ENCODE peak calls at places on chromosomes 7 and 10, in eight cellular contexts. I is kidney, K is ascending aorta, Z is PC-9, Q is adrenal gland, C is fibroblast of lung, L is psoas muscle, X is mammary epithelial cell. J is an unnamed sample. For H3K4me1, the result is how much of the 10 kb centered on the place peaks cover.

GRCh38 chr7:92584953-92585352 is 5.2 kb downstream of the FAM133B start:
- DNase-seq in K (no peak), C (peak), L (no peak), X (no peak), Q (no peak), Z (peak), I (no peak), J (no peak)

GRCh38 chr7:158560386-158560785 is 27.2 kb downstream of the PTPRN2 start:
- DNase-seq in Z (no peak), X (no peak), L (no peak), Q (no peak), K (no peak), I (no peak), C (no peak), J (no peak)

GRCh38 chr10:25125151-25125550 is 49.6 kb upstream of the GPR158 start:
- DNase-seq in X (no peak), K (no peak), L (no peak), Q (no peak), Z (no peak), I (no peak), C (no peak), J (no peak)

GRCh38 chr7:154729056-154729455 is 273.9 kb downstream of the PAXIP1 start:
- DNase-seq in I (no peak), Q (no peak), Z (no peak), C (no peak), K (no peak), L (no peak), X (no peak), J (no peak)

GRCh38 chr10:26216577-26216948 is at the start of gene GAD2:
- DNase-seq in L (no peak), C (no peak), Z (no peak), Q (no peak), K (no peak), I (no peak), X (no peak), J (no peak)

GRCh38 chr10:3494131-3494878 is 290.7 kb downstream of the KLF6 start:
- DNase-seq in X (no peak), I (no peak), Q (no peak), Z (peak), C (peak), K (no peak), L (peak), J (no peak)

GRCh38 chr10:76197293-76197692 is 765.9 kb downstream of the LRMDA start:
- DNase-seq in L (no peak), K (no peak), Z (no peak), C (no peak), Q (no peak), X (no peak), I (no peak), J (no peak)

GRCh38 chr10:59621771-59622170 is 87.9 kb downstream of the SLC16A9 start:
- DNase-seq in Q (no peak), K (no peak), Z (no peak), C (no peak), L (no peak), X (no peak), I (no peak), J (no peak)

GRCh38 chr10:49748006-49748405 is 14.1 kb downstream of the OGDHL start:
- DNase-seq in Z (no peak), K (peak), I (no peak), X (no peak), L (no peak), Q (no peak), C (no peak), J (no peak)

GRCh38 chr10:116689096-116689495 is 53.3 kb downstream of the HSPA12A start:
- DNase-seq in X (no peak), Q (no peak), C (no peak), K (no peak), L (no peak), I (no peak), Z (no peak), J (no peak)

GRCh38 chr7:24441331-24442059 is 131.8 kb upstream of the PALS2 start:
- DNase-seq in K (no peak), L (no peak), C (peak), Z (no peak), I (no peak), Q (no peak), X (no peak), J (no peak)

GRCh38 chr10:118500477-118501104 is 94.9 kb downstream of the PRLHR start:
- DNase-seq in I (no peak), X (no peak), K (no peak), L (no peak), C (no peak), Z (no peak), Q (no peak), J (no peak)

GRCh38 chr10:17290226-17290625 is 62.2 kb downstream of the VIM start:
- DNase-seq in Q (no peak), I (no peak), C (peak), X (peak), K (no peak), L (no peak), Z (peak), J (no peak)
- TF ChIP-seq CTCF in Q (no peak), I (peak), C (peak), X (peak), K (no peak), L (peak), Z (peak), J (peak)

GRCh38 chr7:33210958-33211357 is 81.6 kb downstream of the BBS9 start:
- DNase-seq in K (no peak), X (no peak), Z (no peak), C (no peak), Q (no peak), I (no peak), L (no peak), J (no peak)
- H3K4me1 ChIP-seq in K (under half), X (under half), Z (under half), C (under half), Q (under half), I (under half), L (under half), J (under half)

GRCh38 chr7:1021366-1021765 is 23.0 kb upstream of the GPR146 start:
- DNase-seq in C (no peak), Z (no peak), X (no peak), Q (no peak), K (no peak), I (peak), L (peak), J (no peak)

GRCh38 chr7:1021931-1022330 is 22.4 kb upstream of the GPR146 start:
- DNase-seq in X (no peak), C (no peak), I (peak), Q (no peak), Z (no peak), L (peak), K (no peak), J (no peak)

GRCh38 chr7:1019789-1020610 is 24.3 kb upstream of the GPR146 start:
- DNase-seq in C (no peak), I (peak), K (no peak), Z (no peak), L (peak), X (no peak), Q (no peak), J (no peak)

GRCh38 chr7:1022356-1022755 is 22.0 kb upstream of the GPR146 start:
- DNase-seq in Z (no peak), Q (no peak), L (no peak), K (no peak), I (peak), C (no peak), X (no peak), J (no peak)

DNA sequence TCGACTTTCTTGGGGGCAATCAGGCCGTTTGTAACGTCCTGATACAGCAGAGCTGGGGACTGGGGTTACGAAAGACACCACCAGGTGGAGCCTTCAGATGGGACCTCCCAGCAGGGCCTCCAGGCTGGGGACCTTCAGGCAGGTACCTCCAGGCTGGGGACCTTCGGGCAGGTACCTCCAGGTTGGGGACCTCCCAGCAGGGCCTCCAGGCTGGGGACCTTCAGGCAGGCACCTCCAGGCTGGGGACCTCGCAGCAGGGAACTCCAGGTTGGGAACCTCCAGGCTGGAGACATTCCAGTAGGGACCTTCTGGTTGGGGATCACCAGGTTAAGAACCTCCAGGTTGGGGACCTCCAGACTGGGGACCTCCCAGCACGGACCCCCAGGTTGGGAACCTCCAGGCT is 23.5 kb upstream of the GPR146 start:
- DNase-seq in Z (no peak), Q (no peak), X (no peak), L (peak), K (no peak), C (no peak), I (peak), J (no peak)
- TF ChIP-seq CTCF in Z (no peak), Q (no peak), X (no peak), L (peak), K (no peak), C (no peak), I (no peak), J (no peak)

DNA sequence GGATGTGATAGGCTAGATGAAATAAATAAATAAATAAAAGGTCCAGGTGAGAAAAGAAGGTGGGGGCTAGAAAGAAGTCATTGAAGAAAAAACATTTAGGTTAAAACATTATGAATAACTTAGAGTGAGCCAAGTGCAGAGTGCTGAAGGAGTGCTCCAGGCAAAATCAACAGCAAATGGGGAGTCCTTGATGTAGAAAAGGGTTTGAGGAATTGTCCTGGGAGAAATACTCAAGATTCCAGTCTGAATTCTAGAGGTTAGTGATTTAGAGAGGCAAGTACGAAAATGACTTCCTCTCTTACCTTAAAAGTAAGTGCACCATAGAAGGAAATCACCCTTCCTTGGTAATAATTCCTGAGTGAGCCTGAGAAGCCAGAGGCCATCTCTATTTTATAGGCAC is 19.7 kb downstream of the CAV1 start:
- DNase-seq in K (no peak), X (no peak), L (no peak), Z (no peak), C (no peak), I (no peak), Q (no peak), J (no peak)
- H3K4me1 ChIP-seq in K (under half), X (under half), L (under half), Z (under half), C (under half), I (under half), Q (under half), J (under half)

DNA sequence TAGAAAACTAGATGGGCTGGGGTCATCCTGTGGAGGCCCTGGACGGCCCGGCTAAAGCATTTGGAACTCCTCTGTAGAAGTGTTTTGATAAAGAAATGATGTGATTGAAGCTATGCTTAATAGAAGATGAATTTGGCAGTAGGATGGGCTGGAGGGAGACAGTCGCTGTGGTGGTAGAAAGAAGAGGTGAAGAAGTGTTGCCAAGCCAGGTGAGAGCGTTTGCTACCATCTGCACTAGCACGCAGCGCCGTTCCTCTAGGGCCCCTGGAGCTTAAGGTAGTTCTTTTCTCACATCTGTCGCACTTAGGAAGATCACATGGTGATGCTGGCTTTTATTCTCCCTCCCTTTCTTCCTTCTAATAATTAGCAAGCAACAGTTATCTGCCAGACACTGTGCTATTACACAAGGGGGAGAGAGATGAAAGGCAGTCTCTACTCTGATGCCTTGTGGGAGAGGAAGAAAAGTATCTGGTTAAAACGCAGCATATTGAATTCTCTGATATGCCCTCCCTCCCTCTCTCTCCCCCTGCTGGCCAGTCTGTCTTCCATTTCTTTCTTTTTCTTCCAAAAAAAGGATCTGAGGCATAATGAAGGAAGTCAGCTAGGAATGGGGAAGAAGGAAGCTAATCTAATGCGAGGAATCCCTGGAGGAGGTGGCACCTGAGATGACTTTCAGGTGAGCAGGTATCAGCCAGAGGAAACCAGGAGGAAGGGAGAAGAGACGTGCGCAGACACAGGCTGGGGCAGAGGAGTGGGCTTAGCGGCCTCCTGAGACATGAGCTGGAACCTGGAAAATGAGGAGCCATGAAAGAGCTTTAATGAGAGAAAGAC is 162.3 kb upstream of the KLF14 start:
- DNase-seq in X (no peak), Z (peak), K (peak), Q (no peak), L (no peak), C (peak), I (no peak), J (no peak)
- TF ChIP-seq CTCF in X (peak), Z (peak), K (no peak), Q (peak), L (peak), C (peak), I (no peak), J (no peak)

GRCh38 chr10:132539431-132539839 is 1.8 kb downstream of the INPP5A start:
- DNase-seq in C (no peak), I (peak), Z (no peak), K (peak), X (no peak), Q (no peak), L (peak), J (peak)

GRCh38 chr10:132538790-132539421 is 1.3 kb downstream of the INPP5A start:
- DNase-seq in Q (no peak), K (no peak), L (no peak), X (no peak), C (no peak), Z (no peak), I (peak), J (peak)

GRCh38 chr10:132537713-132538020 is at the start of gene INPP5A:
- DNase-seq in L (no peak), K (no peak), X (no peak), Z (no peak), C (no peak), Q (no peak), I (no peak), J (no peak)

GRCh38 chr10:132536964-132537712 is 449 bp upstream of the INPP5A start:
- DNase-seq in Q (peak), X (peak), I (peak), Z (peak), C (peak), L (peak), K (peak), J (peak)

DNA sequence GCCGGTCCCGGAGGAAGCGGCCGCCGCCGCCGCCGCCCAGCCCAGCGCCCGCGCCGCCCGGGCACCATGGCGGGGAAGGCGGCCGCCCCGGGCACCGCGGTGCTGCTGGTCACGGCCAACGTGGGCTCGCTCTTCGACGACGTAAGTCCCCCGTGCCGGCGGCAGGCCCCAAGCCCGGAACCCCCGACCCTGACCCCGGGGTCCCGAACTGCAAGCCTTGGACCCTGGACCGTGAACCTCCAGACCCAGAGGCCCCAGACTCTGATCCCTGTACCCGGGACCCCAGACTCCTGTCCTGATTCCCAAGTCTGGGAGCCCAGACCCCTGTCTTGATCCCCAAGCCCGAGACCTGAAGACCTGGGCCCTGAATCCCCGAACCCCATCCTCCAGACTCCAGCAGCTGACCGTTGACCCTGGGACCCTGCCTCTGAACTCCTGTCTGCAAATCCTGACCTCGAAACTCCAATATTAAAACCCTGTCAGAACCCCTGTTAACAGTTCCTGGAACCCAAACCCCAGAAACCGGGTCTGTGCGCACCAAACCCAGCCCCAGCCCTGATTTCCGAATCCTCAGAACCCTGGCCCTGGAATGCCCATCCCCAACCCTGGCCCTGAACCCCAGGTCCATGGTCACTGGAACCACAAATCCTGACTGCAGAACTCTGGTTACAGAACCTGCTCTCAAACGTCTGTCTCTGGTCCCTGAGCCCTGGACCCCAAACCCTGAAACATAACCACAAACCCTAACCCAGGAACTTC is 623 bp downstream of the INPP5A start:
- DNase-seq in Z (no peak), Q (peak), K (no peak), C (no peak), L (peak), I (peak), X (no peak), J (peak)
- H3K4me1 ChIP-seq in Z (under half), Q (half or more), K (under half), C (under half), L (half or more), I (under half), X (under half), J (under half)

DNA sequence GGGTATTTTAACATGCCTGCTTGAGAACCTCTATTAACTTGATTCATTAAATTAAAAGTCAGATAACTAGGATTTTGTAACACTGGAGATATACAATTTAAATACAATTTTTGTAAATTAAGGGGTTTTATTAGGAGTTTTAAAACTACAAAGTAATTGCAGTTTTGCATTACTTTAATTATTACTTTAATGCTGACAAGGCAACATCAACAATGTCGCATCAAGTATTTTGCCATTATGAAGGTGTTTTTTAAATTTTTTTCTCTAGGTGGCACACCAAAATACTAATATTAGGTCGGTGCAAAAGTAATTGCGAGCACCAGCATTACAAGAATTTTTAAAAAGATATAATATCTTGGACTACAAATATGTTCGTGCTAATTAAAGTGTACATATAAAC is 513.4 kb downstream of the ANKRD7 start:
- DNase-seq in L (no peak), I (no peak), Z (no peak), C (no peak), X (no peak), Q (no peak), K (no peak), J (no peak)
- TF ChIP-seq CTCF in L (no peak), I (no peak), Z (no peak), C (no peak), X (no peak), Q (no peak), K (no peak), J (no peak)